ENCODE peak calls at places on chromosomes 6 and 20, in four cellular contexts. One of them, this sample, is unnamed.

GRCh38 chr6:100446922-100447899 is 17.5 kb downstream of the SIM1 start:
- DNase-seq in right atrium auricular region: no peak
- DNase-seq in A549: no peak
- DNase-seq in heart right ventricle: no peak
- DNase-seq in this sample: no peak

GRCh38 chr20:37398750-37399621 is 53.0 kb downstream of the SRC start:
- DNase-seq in heart right ventricle: no peak
- DNase-seq in A549: no peak
- DNase-seq in right atrium auricular region: no peak
- DNase-seq in this sample: no peak

GRCh38 chr6:160973856-160974255 is 17.7 kb upstream of the MAP3K4 start:
- DNase-seq in right atrium auricular region: no peak
- DNase-seq in heart right ventricle: no peak
- DNase-seq in A549: no peak
- DNase-seq in this sample: no peak

GRCh38 chr20:13960119-13960518 is 30.3 kb downstream of the SEL1L2 start:
- DNase-seq in A549: no peak
- DNase-seq in right atrium auricular region: no peak
- DNase-seq in heart right ventricle: no peak
- DNase-seq in this sample: no peak

GRCh38 chr6:111377558-111378120 is 105.4 kb downstream of the REV3L start:
- DNase-seq in heart right ventricle: no peak
- DNase-seq in A549: no peak
- DNase-seq in right atrium auricular region: no peak
- DNase-seq in this sample: no peak

GRCh38 chr6:68593558-68593957 is 41.5 kb upstream of the ADGRB3 start:
- DNase-seq in A549: no peak
- DNase-seq in right atrium auricular region: no peak
- DNase-seq in heart right ventricle: no peak
- DNase-seq in this sample: no peak

GRCh38 chr6:38508894-38509293 is 130.8 kb downstream of the BTBD9 start:
- DNase-seq in A549: no peak
- DNase-seq in right atrium auricular region: no peak
- DNase-seq in heart right ventricle: no peak
- DNase-seq in this sample: no peak

GRCh38 chr20:47267621-47268020 is 88.9 kb downstream of the ZMYND8 start:
- DNase-seq in A549: no peak
- DNase-seq in heart right ventricle: no peak
- DNase-seq in right atrium auricular region: no peak
- DNase-seq in this sample: no peak

GRCh38 chr6:77383026-77383425 is 80.3 kb downstream of the HTR1B start:
- DNase-seq in right atrium auricular region: no peak
- DNase-seq in A549: no peak
- DNase-seq in heart right ventricle: no peak
- DNase-seq in this sample: no peak

GRCh38 chr6:168007592-168008338 is 10.3 kb downstream of the KIF25 start:
- DNase-seq in A549: peak; percentile 18
- DNase-seq in heart right ventricle: no peak
- DNase-seq in right atrium auricular region: no peak
- DNase-seq in this sample: no peak

GRCh38 chr6:2961491-2961890 is 9.9 kb downstream of the SERPINB6 start:
- DNase-seq in A549: no peak
- DNase-seq in right atrium auricular region: no peak
- DNase-seq in heart right ventricle: no peak
- DNase-seq in this sample: no peak

GRCh38 chr6:150269857-150270223 is 99.0 kb upstream of the IYD start:
- DNase-seq in right atrium auricular region: no peak
- DNase-seq in A549: peak; percentile 46
- DNase-seq in heart right ventricle: no peak
- DNase-seq in this sample: no peak

GRCh38 chr20:44958276-44958675 is 1.9 kb downstream of the TOMM34 start:
- DNase-seq in A549: no peak
- DNase-seq in heart right ventricle: no peak
- DNase-seq in right atrium auricular region: no peak
- DNase-seq in this sample: no peak

GRCh38 chr20:64224344-64225165 is 31.0 kb upstream of the PCMTD2 start:
- DNase-seq in heart right ventricle: no peak
- DNase-seq in A549: no peak
- DNase-seq in right atrium auricular region: no peak
- DNase-seq in this sample: no peak

GRCh38 chr6:11653028-11653583 is 115.6 kb downstream of the TMEM170B start:
- DNase-seq in A549: peak; percentile 30
- DNase-seq in right atrium auricular region: no peak
- DNase-seq in heart right ventricle: no peak
- DNase-seq in this sample: no peak

GRCh38 chr6:44052419-44053011 is 74.7 kb downstream of the MRPL14 start:
- DNase-seq in heart right ventricle: no peak
- DNase-seq in right atrium auricular region: no peak
- DNase-seq in A549: no peak
- DNase-seq in this sample: no peak

DNA sequence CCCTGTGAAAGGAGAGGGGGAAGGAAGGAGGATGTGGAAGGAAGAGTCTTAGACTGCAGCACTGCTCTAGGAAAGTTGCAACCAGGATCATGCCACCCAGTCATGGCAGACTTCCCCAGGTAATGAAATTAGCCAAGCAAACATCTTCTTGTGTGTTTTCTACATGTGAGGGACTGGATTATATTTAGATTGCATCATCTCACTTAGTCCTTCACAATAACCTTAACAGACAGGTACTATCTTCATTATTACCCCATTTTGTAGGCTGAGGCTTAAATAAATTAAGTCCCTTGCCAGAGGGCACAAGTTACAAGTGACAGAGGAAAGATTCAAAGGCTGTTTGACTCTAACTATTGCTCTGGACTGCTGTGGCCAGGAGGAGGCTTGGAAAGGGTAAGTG is 9.7 kb upstream of the MAFB start:
- DNase-seq in heart right ventricle: no peak
- DNase-seq in right atrium auricular region: no peak
- DNase-seq in A549: no peak
- DNase-seq in this sample: no peak
- H3K4me1 ChIP-seq in heart right ventricle: peaks cover 9% of the 10 kb centered on the region
- H3K4me1 ChIP-seq in right atrium auricular region: no peaks in the 10 kb centered on the region
- H3K4me1 ChIP-seq in A549: no peaks in the 10 kb centered on the region
- H3K4me1 ChIP-seq in this sample: no peaks in the 10 kb centered on the region

GRCh38 chr6:35019171-35019570 is 122.0 kb downstream of the TCP11 start:
- DNase-seq in heart right ventricle: no peak
- DNase-seq in A549: no peak
- DNase-seq in right atrium auricular region: peak; percentile 44
- DNase-seq in this sample: no peak

GRCh38 chr6:35018746-35019145 is 122.4 kb downstream of the TCP11 start:
- DNase-seq in heart right ventricle: no peak
- DNase-seq in A549: no peak
- DNase-seq in right atrium auricular region: no peak
- DNase-seq in this sample: no peak

GRCh38 chr6:35021014-35021413 is 120.1 kb downstream of the TCP11 start:
- DNase-seq in right atrium auricular region: peak; percentile 67
- DNase-seq in heart right ventricle: peak; percentile 44
- DNase-seq in A549: no peak
- DNase-seq in this sample: no peak

GRCh38 chr6:35018184-35018523 is 123.0 kb downstream of the TCP11 start:
- DNase-seq in A549: no peak
- DNase-seq in right atrium auricular region: no peak
- DNase-seq in heart right ventricle: no peak
- DNase-seq in this sample: no peak

GRCh38 chr6:35019831-35020230 is 121.3 kb downstream of the TCP11 start:
- DNase-seq in right atrium auricular region: peak; percentile 48
- DNase-seq in heart right ventricle: no peak
- DNase-seq in A549: no peak
- DNase-seq in this sample: no peak
- H3K4me3 ChIP-seq in right atrium auricular region: no peak overlapping the region
- H3K4me3 ChIP-seq in heart right ventricle: no peak overlapping the region
- H3K4me3 ChIP-seq in A549: no peak overlapping the region
- H3K4me3 ChIP-seq in this sample: no peak overlapping the region

DNA sequence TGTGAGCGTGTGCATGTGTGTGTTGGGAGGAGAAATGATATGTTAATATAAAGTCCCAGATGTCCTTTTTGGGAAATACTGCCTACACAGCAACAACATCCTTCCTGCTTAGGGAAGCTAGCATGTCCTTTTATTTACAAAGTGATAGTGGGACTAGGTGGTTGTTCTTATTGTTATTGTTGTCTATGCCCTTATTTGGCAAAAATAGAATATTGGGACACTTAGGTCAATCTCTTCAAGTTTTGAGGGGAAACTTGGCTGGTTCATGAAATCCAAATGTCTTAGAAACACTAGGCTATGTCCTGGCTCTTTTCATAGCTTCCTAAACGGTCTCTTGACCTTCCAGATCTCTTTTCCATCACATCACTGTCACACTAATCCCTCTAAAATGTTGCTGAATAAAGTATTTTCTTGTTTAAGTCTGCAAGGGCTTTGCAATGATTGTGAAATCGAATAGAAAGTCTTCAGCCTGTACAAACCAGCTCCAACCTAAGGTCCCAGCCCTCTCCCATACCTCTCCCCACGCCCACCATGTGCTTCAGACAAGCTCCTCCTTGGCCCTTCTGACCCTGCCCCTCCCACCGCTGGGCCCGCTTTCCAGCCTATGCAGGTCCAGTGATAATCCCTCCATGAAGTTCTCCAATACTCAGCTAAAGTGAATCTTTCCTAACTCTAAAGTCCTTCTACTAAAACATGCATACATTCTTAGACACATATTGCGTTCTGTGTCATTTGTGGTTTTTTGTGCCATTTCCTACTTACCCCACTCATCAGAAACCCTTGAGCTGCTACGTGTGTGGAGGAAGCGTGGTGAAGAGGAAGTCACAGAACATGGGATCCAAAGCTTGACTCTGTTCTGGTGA is 205.1 kb downstream of the LY86 start:
- DNase-seq in A549: no peak
- DNase-seq in right atrium auricular region: no peak
- DNase-seq in heart right ventricle: no peak
- DNase-seq in this sample: no peak
- H3K4me1 ChIP-seq in A549: no peaks in the 10 kb centered on the region
- H3K4me1 ChIP-seq in right atrium auricular region: no peaks in the 10 kb centered on the region
- H3K4me1 ChIP-seq in heart right ventricle: peaks cover 38% of the 10 kb centered on the region
- H3K4me1 ChIP-seq in this sample: no peaks in the 10 kb centered on the region

GRCh38 chr20:3043381-3043780 is at the start of gene GNRH2:
- DNase-seq in A549: no peak
- DNase-seq in right atrium auricular region: no peak
- DNase-seq in heart right ventricle: no peak
- DNase-seq in this sample: no peak
- H3K4me3 ChIP-seq in A549: no peak within 1 kb of the TSS
- H3K4me3 ChIP-seq in right atrium auricular region: no peak within 1 kb of the TSS
- H3K4me3 ChIP-seq in heart right ventricle: no peak within 1 kb of the TSS
- H3K4me3 ChIP-seq in this sample: no peak within 1 kb of the TSS

DNA sequence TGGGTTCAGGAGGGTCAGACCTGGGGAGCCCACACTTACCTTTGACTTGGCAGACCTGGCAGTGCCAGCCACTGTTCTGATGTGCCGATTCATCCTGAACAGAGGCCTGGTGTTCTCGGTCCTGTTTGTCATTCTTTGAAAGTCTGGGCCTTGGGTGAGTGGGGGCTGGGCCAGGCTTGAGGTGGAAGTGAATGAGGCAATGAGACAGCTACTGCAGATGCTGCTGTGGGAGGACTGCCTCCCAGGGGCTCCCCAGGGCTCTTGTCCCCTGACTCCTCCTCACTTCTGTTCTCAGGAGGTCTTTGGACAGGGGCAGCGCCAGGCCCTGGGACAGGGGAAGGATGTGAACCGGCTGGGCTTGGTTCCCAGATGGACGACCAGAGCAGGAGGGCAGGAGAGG is 5.6 kb upstream of the TREML4 start:
- DNase-seq in right atrium auricular region: no peak
- DNase-seq in A549: no peak
- DNase-seq in heart right ventricle: no peak
- DNase-seq in this sample: no peak
- H3K4me1 ChIP-seq in right atrium auricular region: no peaks in the 10 kb centered on the region
- H3K4me1 ChIP-seq in A549: no peaks in the 10 kb centered on the region
- H3K4me1 ChIP-seq in heart right ventricle: no peaks in the 10 kb centered on the region
- H3K4me1 ChIP-seq in this sample: no peaks in the 10 kb centered on the region

GRCh38 chr6:46015119-46015968 is at the start of gene CLIC5:
- DNase-seq in A549: peak; percentile 8
- DNase-seq in right atrium auricular region: no peak
- DNase-seq in heart right ventricle: peak; percentile 78
- DNase-seq in this sample: peak; percentile 22
- H3K4me3 ChIP-seq in A549: peak within 1 kb of the TSS; percentile 39
- H3K4me3 ChIP-seq in right atrium auricular region: peak within 1 kb of the TSS; percentile 64
- H3K4me3 ChIP-seq in heart right ventricle: peak within 1 kb of the TSS; percentile 72
- H3K4me3 ChIP-seq in this sample: peak within 1 kb of the TSS; percentile 62

GRCh38 chr6:90220273-90220672 is 76.4 kb downstream of the BACH2 start:
- DNase-seq in A549: no peak
- DNase-seq in right atrium auricular region: no peak
- DNase-seq in heart right ventricle: no peak
- DNase-seq in this sample: no peak
- H3K4me1 ChIP-seq in A549: peaks cover 45% of the 10 kb centered on the region
- H3K4me1 ChIP-seq in right atrium auricular region: no peaks in the 10 kb centered on the region
- H3K4me1 ChIP-seq in heart right ventricle: peaks cover 54% of the 10 kb centered on the region
- H3K4me1 ChIP-seq in this sample: peaks cover 67% of the 10 kb centered on the region

GRCh38 chr20:57395111-57395959 is 4.1 kb downstream of the RBM38 start:
- DNase-seq in right atrium auricular region: peak; percentile 88
- DNase-seq in heart right ventricle: peak; percentile 80
- DNase-seq in A549: no peak
- DNase-seq in this sample: no peak
- H3K4me3 ChIP-seq in right atrium auricular region: peak overlapping the region; percentile 17
- H3K4me3 ChIP-seq in heart right ventricle: no peak overlapping the region
- H3K4me3 ChIP-seq in A549: no peak overlapping the region
- H3K4me3 ChIP-seq in this sample: no peak overlapping the region

GRCh38 chr6:158796353-158796752 is 22.8 kb downstream of the EZR start:
- DNase-seq in A549: no peak
- DNase-seq in right atrium auricular region: no peak
- DNase-seq in heart right ventricle: no peak
- DNase-seq in this sample: no peak

GRCh38 chr6:158798311-158798710 is 20.9 kb downstream of the EZR start:
- DNase-seq in right atrium auricular region: no peak
- DNase-seq in heart right ventricle: no peak
- DNase-seq in A549: no peak
- DNase-seq in this sample: no peak

GRCh38 chr6:158801655-158802294 is 17.4 kb downstream of the EZR start:
- DNase-seq in A549: no peak
- DNase-seq in right atrium auricular region: peak; percentile 74
- DNase-seq in heart right ventricle: peak; percentile 64
- DNase-seq in this sample: no peak

GRCh38 chr6:158797331-158798202 is 21.6 kb downstream of the EZR start:
- DNase-seq in A549: no peak
- DNase-seq in right atrium auricular region: no peak
- DNase-seq in heart right ventricle: no peak
- DNase-seq in this sample: no peak

GRCh38 chr6:158799051-158799792 is 19.9 kb downstream of the EZR start:
- DNase-seq in heart right ventricle: no peak
- DNase-seq in right atrium auricular region: no peak
- DNase-seq in A549: no peak
- DNase-seq in this sample: no peak
- H3K4me1 ChIP-seq in heart right ventricle: peaks cover 73% of the 10 kb centered on the region
- H3K4me1 ChIP-seq in right atrium auricular region: no peaks in the 10 kb centered on the region
- H3K4me1 ChIP-seq in A549: peaks cover 96% of the 10 kb centered on the region
- H3K4me1 ChIP-seq in this sample: peaks cover 84% of the 10 kb centered on the region

GRCh38 chr20:58228484-58229197 is at the start of gene ANKRD60:
- DNase-seq in A549: no peak
- DNase-seq in heart right ventricle: peak; percentile 20
- DNase-seq in right atrium auricular region: no peak
- DNase-seq in this sample: peak; percentile 70
- H3K4me3 ChIP-seq in A549: no peak within 1 kb of the TSS
- H3K4me3 ChIP-seq in heart right ventricle: peak within 1 kb of the TSS; percentile 24
- H3K4me3 ChIP-seq in right atrium auricular region: no peak within 1 kb of the TSS
- H3K4me3 ChIP-seq in this sample: no peak within 1 kb of the TSS

This sample was measured in CD8-positive, alpha-beta memory T cell.